ENCODE peak calls at places on chromosomes 5 and 9, in nine cellular contexts. One of them, this sample, is unnamed.

GRCh38 chr5:95900383-95900958 is 61.2 kb downstream of the ELL2 start:
- DNase-seq in stimulated activated CD8-positive, alpha-beta memory T cell treated with anti-CD3 and anti-CD28 coated beads, Interleukin-15, amount 100 ng/mL, for 4 hours: no peak
- DNase-seq in activated CD4-positive, alpha-beta T cell treated with anti-CD3 and anti-CD28 coated beads for 4 hours: no peak
- DNase-seq in germinal center: no peak
- DNase-seq in fibroblast of the conjunctiva: peak; percentile 63
- DNase-seq in activated naive CD4-positive, alpha-beta T cell treated with Interleukin-2 at 50 U/mL for 16 hours: no peak
- DNase-seq in HS-5: no peak
- DNase-seq in head of caudate nucleus: peak; percentile 54
- DNase-seq in mesenchymal stem cell: peak; percentile 61
- DNase-seq in this sample: peak; percentile 77

GRCh38 chr9:91720313-91720712 is 229.7 kb downstream of the ROR2 start:
- DNase-seq in activated CD4-positive, alpha-beta T cell treated with anti-CD3 and anti-CD28 coated beads for 4 hours: no peak
- DNase-seq in head of caudate nucleus: no peak
- DNase-seq in stimulated activated CD8-positive, alpha-beta memory T cell treated with anti-CD3 and anti-CD28 coated beads, Interleukin-15, amount 100 ng/mL, for 4 hours: no peak
- DNase-seq in fibroblast of the conjunctiva: no peak
- DNase-seq in mesenchymal stem cell: no peak
- DNase-seq in germinal center: no peak
- DNase-seq in HS-5: no peak
- DNase-seq in activated naive CD4-positive, alpha-beta T cell treated with Interleukin-2 at 50 U/mL for 16 hours: no peak
- DNase-seq in this sample: no peak

GRCh38 chr5:54446169-54446786 is 9.2 kb upstream of the HSPB3 start:
- DNase-seq in HS-5: no peak
- DNase-seq in head of caudate nucleus: no peak
- DNase-seq in mesenchymal stem cell: no peak
- DNase-seq in stimulated activated CD8-positive, alpha-beta memory T cell treated with anti-CD3 and anti-CD28 coated beads, Interleukin-15, amount 100 ng/mL, for 4 hours: no peak
- DNase-seq in activated naive CD4-positive, alpha-beta T cell treated with Interleukin-2 at 50 U/mL for 16 hours: no peak
- DNase-seq in activated CD4-positive, alpha-beta T cell treated with anti-CD3 and anti-CD28 coated beads for 4 hours: no peak
- DNase-seq in germinal center: no peak
- DNase-seq in fibroblast of the conjunctiva: no peak
- DNase-seq in this sample: no peak

GRCh38 chr5:3210531-3210930 is 385.1 kb upstream of the IRX1 start:
- DNase-seq in activated CD4-positive, alpha-beta T cell treated with anti-CD3 and anti-CD28 coated beads for 4 hours: no peak
- DNase-seq in head of caudate nucleus: no peak
- DNase-seq in stimulated activated CD8-positive, alpha-beta memory T cell treated with anti-CD3 and anti-CD28 coated beads, Interleukin-15, amount 100 ng/mL, for 4 hours: no peak
- DNase-seq in HS-5: no peak
- DNase-seq in activated naive CD4-positive, alpha-beta T cell treated with Interleukin-2 at 50 U/mL for 16 hours: no peak
- DNase-seq in mesenchymal stem cell: no peak
- DNase-seq in fibroblast of the conjunctiva: no peak
- DNase-seq in germinal center: no peak
- DNase-seq in this sample: no peak

GRCh38 chr5:72242796-72243475 is 77.1 kb downstream of the MRPS27 start:
- DNase-seq in HS-5: no peak
- DNase-seq in stimulated activated CD8-positive, alpha-beta memory T cell treated with anti-CD3 and anti-CD28 coated beads, Interleukin-15, amount 100 ng/mL, for 4 hours: no peak
- DNase-seq in activated CD4-positive, alpha-beta T cell treated with anti-CD3 and anti-CD28 coated beads for 4 hours: no peak
- DNase-seq in activated naive CD4-positive, alpha-beta T cell treated with Interleukin-2 at 50 U/mL for 16 hours: no peak
- DNase-seq in germinal center: no peak
- DNase-seq in mesenchymal stem cell: peak; percentile 12
- DNase-seq in head of caudate nucleus: peak; percentile 24
- DNase-seq in fibroblast of the conjunctiva: no peak
- DNase-seq in this sample: no peak

GRCh38 chr5:111668713-111669112 is 88.3 kb downstream of the NREP start:
- DNase-seq in activated naive CD4-positive, alpha-beta T cell treated with Interleukin-2 at 50 U/mL for 16 hours: no peak
- DNase-seq in HS-5: peak; percentile 49
- DNase-seq in fibroblast of the conjunctiva: no peak
- DNase-seq in germinal center: no peak
- DNase-seq in mesenchymal stem cell: peak; percentile 66
- DNase-seq in head of caudate nucleus: no peak
- DNase-seq in stimulated activated CD8-positive, alpha-beta memory T cell treated with anti-CD3 and anti-CD28 coated beads, Interleukin-15, amount 100 ng/mL, for 4 hours: no peak
- DNase-seq in activated CD4-positive, alpha-beta T cell treated with anti-CD3 and anti-CD28 coated beads for 4 hours: no peak
- DNase-seq in this sample: peak; percentile 50

GRCh38 chr5:74092761-74093160 is 466.8 kb downstream of the ARHGEF28 start:
- DNase-seq in germinal center: no peak
- DNase-seq in HS-5: no peak
- DNase-seq in mesenchymal stem cell: no peak
- DNase-seq in stimulated activated CD8-positive, alpha-beta memory T cell treated with anti-CD3 and anti-CD28 coated beads, Interleukin-15, amount 100 ng/mL, for 4 hours: no peak
- DNase-seq in activated CD4-positive, alpha-beta T cell treated with anti-CD3 and anti-CD28 coated beads for 4 hours: no peak
- DNase-seq in activated naive CD4-positive, alpha-beta T cell treated with Interleukin-2 at 50 U/mL for 16 hours: no peak
- DNase-seq in fibroblast of the conjunctiva: no peak
- DNase-seq in head of caudate nucleus: no peak
- DNase-seq in this sample: no peak

GRCh38 chr5:184461-184860 is 6.8 kb upstream of the LRRC14B start:
- DNase-seq in activated naive CD4-positive, alpha-beta T cell treated with Interleukin-2 at 50 U/mL for 16 hours: no peak
- DNase-seq in stimulated activated CD8-positive, alpha-beta memory T cell treated with anti-CD3 and anti-CD28 coated beads, Interleukin-15, amount 100 ng/mL, for 4 hours: no peak
- DNase-seq in fibroblast of the conjunctiva: no peak
- DNase-seq in activated CD4-positive, alpha-beta T cell treated with anti-CD3 and anti-CD28 coated beads for 4 hours: no peak
- DNase-seq in head of caudate nucleus: no peak
- DNase-seq in mesenchymal stem cell: no peak
- DNase-seq in germinal center: no peak
- DNase-seq in HS-5: no peak
- DNase-seq in this sample: no peak

GRCh38 chr5:59152701-59153245 is 569.9 kb downstream of the RAB3C start:
- DNase-seq in germinal center: no peak
- DNase-seq in activated naive CD4-positive, alpha-beta T cell treated with Interleukin-2 at 50 U/mL for 16 hours: no peak
- DNase-seq in stimulated activated CD8-positive, alpha-beta memory T cell treated with anti-CD3 and anti-CD28 coated beads, Interleukin-15, amount 100 ng/mL, for 4 hours: no peak
- DNase-seq in HS-5: no peak
- DNase-seq in head of caudate nucleus: no peak
- DNase-seq in mesenchymal stem cell: no peak
- DNase-seq in activated CD4-positive, alpha-beta T cell treated with anti-CD3 and anti-CD28 coated beads for 4 hours: no peak
- DNase-seq in fibroblast of the conjunctiva: no peak
- DNase-seq in this sample: no peak

GRCh38 chr5:69416699-69417098 is 1.8 kb downstream of the MARVELD2 start:
- DNase-seq in activated naive CD4-positive, alpha-beta T cell treated with Interleukin-2 at 50 U/mL for 16 hours: no peak
- DNase-seq in stimulated activated CD8-positive, alpha-beta memory T cell treated with anti-CD3 and anti-CD28 coated beads, Interleukin-15, amount 100 ng/mL, for 4 hours: no peak
- DNase-seq in head of caudate nucleus: no peak
- DNase-seq in fibroblast of the conjunctiva: no peak
- DNase-seq in activated CD4-positive, alpha-beta T cell treated with anti-CD3 and anti-CD28 coated beads for 4 hours: no peak
- DNase-seq in HS-5: no peak
- DNase-seq in germinal center: no peak
- DNase-seq in mesenchymal stem cell: no peak
- DNase-seq in this sample: no peak

GRCh38 chr9:121648172-121648571 is 3.3 kb upstream of the DAB2IP start:
- DNase-seq in germinal center: no peak
- DNase-seq in fibroblast of the conjunctiva: no peak
- DNase-seq in activated CD4-positive, alpha-beta T cell treated with anti-CD3 and anti-CD28 coated beads for 4 hours: no peak
- DNase-seq in mesenchymal stem cell: no peak
- DNase-seq in HS-5: no peak
- DNase-seq in stimulated activated CD8-positive, alpha-beta memory T cell treated with anti-CD3 and anti-CD28 coated beads, Interleukin-15, amount 100 ng/mL, for 4 hours: no peak
- DNase-seq in head of caudate nucleus: no peak
- DNase-seq in activated naive CD4-positive, alpha-beta T cell treated with Interleukin-2 at 50 U/mL for 16 hours: no peak
- DNase-seq in this sample: no peak

GRCh38 chr9:117737721-117738226 is 33.6 kb downstream of the TLR4 start:
- DNase-seq in stimulated activated CD8-positive, alpha-beta memory T cell treated with anti-CD3 and anti-CD28 coated beads, Interleukin-15, amount 100 ng/mL, for 4 hours: no peak
- DNase-seq in fibroblast of the conjunctiva: no peak
- DNase-seq in HS-5: no peak
- DNase-seq in activated CD4-positive, alpha-beta T cell treated with anti-CD3 and anti-CD28 coated beads for 4 hours: no peak
- DNase-seq in activated naive CD4-positive, alpha-beta T cell treated with Interleukin-2 at 50 U/mL for 16 hours: no peak
- DNase-seq in head of caudate nucleus: peak; percentile 69
- DNase-seq in mesenchymal stem cell: no peak
- DNase-seq in germinal center: no peak
- DNase-seq in this sample: no peak

GRCh38 chr5:73344835-73345234 is 103.7 kb downstream of the FOXD1 start:
- DNase-seq in head of caudate nucleus: no peak
- DNase-seq in mesenchymal stem cell: no peak
- DNase-seq in HS-5: no peak
- DNase-seq in activated naive CD4-positive, alpha-beta T cell treated with Interleukin-2 at 50 U/mL for 16 hours: no peak
- DNase-seq in activated CD4-positive, alpha-beta T cell treated with anti-CD3 and anti-CD28 coated beads for 4 hours: no peak
- DNase-seq in stimulated activated CD8-positive, alpha-beta memory T cell treated with anti-CD3 and anti-CD28 coated beads, Interleukin-15, amount 100 ng/mL, for 4 hours: no peak
- DNase-seq in germinal center: no peak
- DNase-seq in fibroblast of the conjunctiva: no peak
- DNase-seq in this sample: no peak

GRCh38 chr9:75088646-75089368 is 493 bp downstream of the OSTF1 start:
- DNase-seq in head of caudate nucleus: peak; percentile 51
- DNase-seq in activated naive CD4-positive, alpha-beta T cell treated with Interleukin-2 at 50 U/mL for 16 hours: peak; percentile 15
- DNase-seq in HS-5: peak; percentile 35
- DNase-seq in germinal center: peak; percentile 66
- DNase-seq in stimulated activated CD8-positive, alpha-beta memory T cell treated with anti-CD3 and anti-CD28 coated beads, Interleukin-15, amount 100 ng/mL, for 4 hours: no peak
- DNase-seq in activated CD4-positive, alpha-beta T cell treated with anti-CD3 and anti-CD28 coated beads for 4 hours: no peak
- DNase-seq in fibroblast of the conjunctiva: no peak
- DNase-seq in mesenchymal stem cell: peak; percentile 88
- DNase-seq in this sample: peak; percentile 67

GRCh38 chr5:174917976-174918554 is 193.7 kb downstream of the MSX2 start:
- DNase-seq in head of caudate nucleus: no peak
- DNase-seq in activated naive CD4-positive, alpha-beta T cell treated with Interleukin-2 at 50 U/mL for 16 hours: no peak
- DNase-seq in mesenchymal stem cell: no peak
- DNase-seq in HS-5: no peak
- DNase-seq in fibroblast of the conjunctiva: no peak
- DNase-seq in germinal center: no peak
- DNase-seq in activated CD4-positive, alpha-beta T cell treated with anti-CD3 and anti-CD28 coated beads for 4 hours: no peak
- DNase-seq in stimulated activated CD8-positive, alpha-beta memory T cell treated with anti-CD3 and anti-CD28 coated beads, Interleukin-15, amount 100 ng/mL, for 4 hours: no peak
- DNase-seq in this sample: no peak

GRCh38 chr9:134206317-134207300 is 42.2 kb upstream of the RNU6ATAC start:
- DNase-seq in germinal center: no peak
- DNase-seq in head of caudate nucleus: no peak
- DNase-seq in HS-5: no peak
- DNase-seq in mesenchymal stem cell: no peak
- DNase-seq in stimulated activated CD8-positive, alpha-beta memory T cell treated with anti-CD3 and anti-CD28 coated beads, Interleukin-15, amount 100 ng/mL, for 4 hours: no peak
- DNase-seq in fibroblast of the conjunctiva: no peak
- DNase-seq in activated naive CD4-positive, alpha-beta T cell treated with Interleukin-2 at 50 U/mL for 16 hours: no peak
- DNase-seq in activated CD4-positive, alpha-beta T cell treated with anti-CD3 and anti-CD28 coated beads for 4 hours: no peak
- DNase-seq in this sample: no peak

GRCh38 chr9:134059661-134060395 is 8.0 kb downstream of the BRD3 start:
- DNase-seq in head of caudate nucleus: peak; percentile 48
- DNase-seq in fibroblast of the conjunctiva: no peak
- DNase-seq in activated naive CD4-positive, alpha-beta T cell treated with Interleukin-2 at 50 U/mL for 16 hours: no peak
- DNase-seq in activated CD4-positive, alpha-beta T cell treated with anti-CD3 and anti-CD28 coated beads for 4 hours: no peak
- DNase-seq in mesenchymal stem cell: no peak
- DNase-seq in stimulated activated CD8-positive, alpha-beta memory T cell treated with anti-CD3 and anti-CD28 coated beads, Interleukin-15, amount 100 ng/mL, for 4 hours: no peak
- DNase-seq in HS-5: no peak
- DNase-seq in germinal center: peak; percentile 77
- DNase-seq in this sample: peak; percentile 44

GRCh38 chr5:6715271-6715670 is 2.0 kb downstream of the TENT4A start:
- DNase-seq in stimulated activated CD8-positive, alpha-beta memory T cell treated with anti-CD3 and anti-CD28 coated beads, Interleukin-15, amount 100 ng/mL, for 4 hours: no peak
- DNase-seq in fibroblast of the conjunctiva: no peak
- DNase-seq in mesenchymal stem cell: no peak
- DNase-seq in activated naive CD4-positive, alpha-beta T cell treated with Interleukin-2 at 50 U/mL for 16 hours: no peak
- DNase-seq in germinal center: no peak
- DNase-seq in HS-5: no peak
- DNase-seq in activated CD4-positive, alpha-beta T cell treated with anti-CD3 and anti-CD28 coated beads for 4 hours: no peak
- DNase-seq in head of caudate nucleus: no peak
- DNase-seq in this sample: no peak

GRCh38 chr9:126451316-126451885 is 124.8 kb downstream of the MVB12B start:
- DNase-seq in activated naive CD4-positive, alpha-beta T cell treated with Interleukin-2 at 50 U/mL for 16 hours: no peak
- DNase-seq in mesenchymal stem cell: no peak
- DNase-seq in stimulated activated CD8-positive, alpha-beta memory T cell treated with anti-CD3 and anti-CD28 coated beads, Interleukin-15, amount 100 ng/mL, for 4 hours: no peak
- DNase-seq in activated CD4-positive, alpha-beta T cell treated with anti-CD3 and anti-CD28 coated beads for 4 hours: no peak
- DNase-seq in HS-5: no peak
- DNase-seq in head of caudate nucleus: no peak
- DNase-seq in germinal center: no peak
- DNase-seq in fibroblast of the conjunctiva: no peak
- DNase-seq in this sample: no peak

GRCh38 chr5:160508780-160509361 is 87.2 kb downstream of the PTTG1 start:
- DNase-seq in activated naive CD4-positive, alpha-beta T cell treated with Interleukin-2 at 50 U/mL for 16 hours: peak; percentile 51
- DNase-seq in activated CD4-positive, alpha-beta T cell treated with anti-CD3 and anti-CD28 coated beads for 4 hours: peak; percentile 72
- DNase-seq in HS-5: peak; percentile 41
- DNase-seq in germinal center: peak; percentile 74
- DNase-seq in mesenchymal stem cell: peak; percentile 77
- DNase-seq in head of caudate nucleus: peak; percentile 78
- DNase-seq in fibroblast of the conjunctiva: peak; percentile 69
- DNase-seq in stimulated activated CD8-positive, alpha-beta memory T cell treated with anti-CD3 and anti-CD28 coated beads, Interleukin-15, amount 100 ng/mL, for 4 hours: no peak
- DNase-seq in this sample: peak; percentile 69

GRCh38 chr9:33852216-33852826 is 35.4 kb downstream of the UBE2R2 start:
- DNase-seq in head of caudate nucleus: peak; percentile 79
- DNase-seq in HS-5: no peak
- DNase-seq in activated CD4-positive, alpha-beta T cell treated with anti-CD3 and anti-CD28 coated beads for 4 hours: peak; percentile 60
- DNase-seq in germinal center: peak; percentile 13
- DNase-seq in fibroblast of the conjunctiva: peak; percentile 16
- DNase-seq in stimulated activated CD8-positive, alpha-beta memory T cell treated with anti-CD3 and anti-CD28 coated beads, Interleukin-15, amount 100 ng/mL, for 4 hours: peak; percentile 8
- DNase-seq in mesenchymal stem cell: peak; percentile 52
- DNase-seq in activated naive CD4-positive, alpha-beta T cell treated with Interleukin-2 at 50 U/mL for 16 hours: peak; percentile 54
- DNase-seq in this sample: peak; percentile 24

GRCh38 chr5:116492776-116493175 is 81.8 kb downstream of the SEMA6A start:
- DNase-seq in activated CD4-positive, alpha-beta T cell treated with anti-CD3 and anti-CD28 coated beads for 4 hours: no peak
- DNase-seq in mesenchymal stem cell: peak; percentile 24
- DNase-seq in HS-5: no peak
- DNase-seq in head of caudate nucleus: no peak
- DNase-seq in fibroblast of the conjunctiva: no peak
- DNase-seq in stimulated activated CD8-positive, alpha-beta memory T cell treated with anti-CD3 and anti-CD28 coated beads, Interleukin-15, amount 100 ng/mL, for 4 hours: no peak
- DNase-seq in germinal center: no peak
- DNase-seq in activated naive CD4-positive, alpha-beta T cell treated with Interleukin-2 at 50 U/mL for 16 hours: no peak
- DNase-seq in this sample: no peak

GRCh38 chr9:93261281-93261680 is 77.3 kb downstream of the WNK2 start:
- DNase-seq in activated naive CD4-positive, alpha-beta T cell treated with Interleukin-2 at 50 U/mL for 16 hours: no peak
- DNase-seq in fibroblast of the conjunctiva: no peak
- DNase-seq in mesenchymal stem cell: no peak
- DNase-seq in germinal center: no peak
- DNase-seq in stimulated activated CD8-positive, alpha-beta memory T cell treated with anti-CD3 and anti-CD28 coated beads, Interleukin-15, amount 100 ng/mL, for 4 hours: no peak
- DNase-seq in activated CD4-positive, alpha-beta T cell treated with anti-CD3 and anti-CD28 coated beads for 4 hours: no peak
- DNase-seq in head of caudate nucleus: no peak
- DNase-seq in HS-5: no peak
- DNase-seq in this sample: no peak

GRCh38 chr9:13603916-13604315 is 324.4 kb upstream of the MPDZ start:
- DNase-seq in head of caudate nucleus: no peak
- DNase-seq in activated naive CD4-positive, alpha-beta T cell treated with Interleukin-2 at 50 U/mL for 16 hours: no peak
- DNase-seq in mesenchymal stem cell: no peak
- DNase-seq in HS-5: no peak
- DNase-seq in fibroblast of the conjunctiva: no peak
- DNase-seq in germinal center: no peak
- DNase-seq in stimulated activated CD8-positive, alpha-beta memory T cell treated with anti-CD3 and anti-CD28 coated beads, Interleukin-15, amount 100 ng/mL, for 4 hours: no peak
- DNase-seq in activated CD4-positive, alpha-beta T cell treated with anti-CD3 and anti-CD28 coated beads for 4 hours: no peak
- DNase-seq in this sample: no peak

This sample was measured in amniotic epithelial cell.